ENCODE peak calls at places on chromosome 15, in eight cellular contexts. T is IMR-90, J is pancreas, H is thoracic aorta, C is fibroblast of pulmonary artery, Q is PC-3, X is fibroblast of mammary gland, F is uterus. I is an unnamed sample.

GRCh38 chr15:43939070-43939469 is 112.3 kb downstream of the WDR76 start:
- DNase-seq in H (no peak), J (no peak), T (peak; percentile 33), C (peak; percentile 53), F (no peak), Q (peak; percentile 75), X (peak; percentile 47), I (peak; percentile 50)

GRCh38 chr15:35427091-35427490 is 118.9 kb downstream of the DPH6 start:
- DNase-seq in H (no peak), T (peak; percentile 77), C (peak; percentile 85), J (no peak), F (no peak), X (peak; percentile 80), Q (peak; percentile 40), I (peak; percentile 94)

GRCh38 chr15:101138086-101138660 is 113.7 kb downstream of the CHSY1 start:
- DNase-seq in C (no peak), X (no peak), J (no peak), H (no peak), T (no peak), F (no peak), Q (no peak), I (no peak)

GRCh38 chr15:69991493-69991892 is 106.2 kb downstream of the TLE3 start:
- DNase-seq in F (no peak), X (no peak), H (no peak), C (no peak), Q (no peak), T (no peak), J (no peak), I (no peak)

GRCh38 chr15:35308802-35309201 is 223.7 kb upstream of the NANOGP8 start:
- DNase-seq in C (peak; percentile 91), F (peak; percentile 29), H (no peak), Q (peak; percentile 65), T (peak; percentile 98), X (peak; percentile 89), J (no peak), I (peak; percentile 99)

GRCh38 chr15:69590932-69591524 is 138.4 kb downstream of the RPLP1 start:
- DNase-seq in Q (no peak), X (no peak), F (no peak), C (no peak), T (no peak), H (no peak), J (no peak), I (no peak)

GRCh38 chr15:92391640-92392039 is 2.0 kb upstream of the ST8SIA2 start:
- DNase-seq in C (peak; percentile 5), H (no peak), F (no peak), J (no peak), T (peak; percentile 1), Q (peak; percentile 31), X (peak; percentile 32), I (peak; percentile 27)

GRCh38 chr15:42973114-42973513 is 52.5 kb upstream of the TTBK2 start:
- DNase-seq in X (no peak), H (no peak), C (no peak), T (no peak), F (no peak), J (no peak), Q (no peak), I (no peak)

DNA sequence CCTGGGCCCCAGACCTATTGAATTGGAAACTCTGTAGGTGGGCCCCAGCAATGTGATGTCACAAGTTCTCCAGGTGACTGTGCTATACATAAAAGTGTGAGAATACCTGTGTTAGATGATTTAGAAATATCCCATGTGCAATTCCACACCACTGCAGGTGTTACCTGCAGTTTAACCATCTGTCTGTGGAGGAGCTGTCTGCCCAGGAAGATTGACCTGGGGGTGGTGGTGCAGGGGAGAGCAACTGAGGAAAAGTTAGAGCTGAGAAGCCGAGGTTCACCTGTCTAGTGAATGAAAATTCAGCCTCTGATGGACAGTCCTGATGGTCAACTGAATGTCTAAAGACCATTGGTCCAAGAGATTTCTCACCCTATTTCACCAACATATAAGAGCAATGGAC is 132.2 kb upstream of the SLC24A5 start:
- DNase-seq in H (no peak), T (no peak), X (no peak), F (no peak), C (no peak), J (no peak), Q (no peak), I (no peak)
- TF ChIP-seq CTCF in H (no peak), T (no peak), X (no peak), F (no peak), C (no peak), J (no peak), Q (no peak), I (no peak)

GRCh38 chr15:45645026-45645980 is 10.5 kb downstream of the SQOR start:
- DNase-seq in H (no peak), F (no peak), C (peak; percentile 95), X (peak; percentile 85), T (peak; percentile 86), Q (peak; percentile 86), J (no peak), I (peak; percentile 61)
- H3K4me3 ChIP-seq in H (no peak overlapping the region), F (no peak overlapping the region), C (no peak overlapping the region), X (no peak overlapping the region), T (no peak overlapping the region), Q (no peak overlapping the region), J (no peak overlapping the region), I (no peak overlapping the region)

GRCh38 chr15:74319596-74320357 is 47.7 kb downstream of the CYP11A1 start:
- DNase-seq in H (no peak), F (no peak), X (no peak), Q (no peak), C (peak; percentile 10), T (no peak), J (no peak), I (no peak)

GRCh38 chr15:74319138-74319460 is 48.3 kb downstream of the CYP11A1 start:
- DNase-seq in C (no peak), H (no peak), J (no peak), F (no peak), Q (no peak), T (no peak), X (no peak), I (no peak)

GRCh38 chr15:74322558-74323180 is 44.8 kb downstream of the CYP11A1 start:
- DNase-seq in J (peak; percentile 62), F (peak; percentile 71), X (peak; percentile 57), T (peak; percentile 58), H (no peak), Q (peak; percentile 72), C (peak; percentile 72), I (peak; percentile 77)

GRCh38 chr15:74318376-74319137 is 48.9 kb downstream of the CYP11A1 start:
- DNase-seq in Q (no peak), J (no peak), H (no peak), T (no peak), C (peak; percentile 40), F (peak; percentile 36), X (no peak), I (peak; percentile 20)

DNA sequence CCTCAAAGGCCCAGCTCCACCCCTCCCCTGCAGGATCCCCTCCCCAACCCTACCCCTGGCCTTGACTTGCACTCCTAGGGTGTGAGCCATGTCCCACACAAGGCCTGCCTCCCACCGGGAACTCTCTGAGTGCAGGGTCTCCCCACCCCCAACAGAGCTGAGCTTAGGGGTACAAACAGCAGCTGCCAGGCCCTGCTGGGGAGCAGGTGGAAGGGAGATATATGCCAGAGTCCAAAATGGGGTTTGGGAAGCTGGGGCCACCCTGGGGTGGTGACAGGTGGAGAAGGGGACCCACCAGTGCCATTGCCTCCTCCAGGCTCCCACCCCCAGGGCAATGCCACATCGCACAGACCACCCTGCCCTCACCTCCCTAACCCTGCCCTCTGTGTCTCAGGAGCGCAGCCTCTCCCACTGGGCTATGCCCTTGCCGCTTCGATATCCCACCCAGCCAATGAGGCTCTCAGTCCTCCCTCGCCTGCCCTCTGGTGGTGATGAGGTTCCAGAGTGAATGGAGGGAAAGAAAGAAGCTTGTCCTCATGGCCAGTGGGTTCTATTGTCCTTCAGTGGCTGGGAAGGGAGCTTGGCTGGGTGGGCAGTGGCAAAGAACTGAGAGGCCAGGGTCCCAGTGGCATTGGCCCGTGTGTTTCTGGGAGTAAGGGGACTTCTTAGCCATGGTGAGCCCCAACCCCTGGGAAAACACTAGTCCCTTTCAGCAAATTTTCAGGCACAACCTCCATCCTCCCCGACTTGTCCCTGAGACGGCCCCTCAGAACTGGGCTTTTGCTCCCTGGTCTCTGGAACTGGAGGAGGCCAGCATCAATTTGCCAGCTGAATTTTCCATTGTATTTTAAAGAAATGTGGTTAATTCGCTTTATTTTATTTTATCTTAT is 46.8 kb downstream of the CYP11A1 start:
- DNase-seq in C (peak; percentile 58), H (no peak), T (peak; percentile 23), X (peak; percentile 55), J (peak; percentile 20), F (peak; percentile 72), Q (peak; percentile 67), I (peak; percentile 67)
- TF ChIP-seq CTCF in C (peak; percentile 81), H (peak; percentile 46), T (peak; percentile 69), X (peak; percentile 88), J (no peak), F (peak; percentile 56), Q (peak; percentile 73), I (peak; percentile 90)

DNA sequence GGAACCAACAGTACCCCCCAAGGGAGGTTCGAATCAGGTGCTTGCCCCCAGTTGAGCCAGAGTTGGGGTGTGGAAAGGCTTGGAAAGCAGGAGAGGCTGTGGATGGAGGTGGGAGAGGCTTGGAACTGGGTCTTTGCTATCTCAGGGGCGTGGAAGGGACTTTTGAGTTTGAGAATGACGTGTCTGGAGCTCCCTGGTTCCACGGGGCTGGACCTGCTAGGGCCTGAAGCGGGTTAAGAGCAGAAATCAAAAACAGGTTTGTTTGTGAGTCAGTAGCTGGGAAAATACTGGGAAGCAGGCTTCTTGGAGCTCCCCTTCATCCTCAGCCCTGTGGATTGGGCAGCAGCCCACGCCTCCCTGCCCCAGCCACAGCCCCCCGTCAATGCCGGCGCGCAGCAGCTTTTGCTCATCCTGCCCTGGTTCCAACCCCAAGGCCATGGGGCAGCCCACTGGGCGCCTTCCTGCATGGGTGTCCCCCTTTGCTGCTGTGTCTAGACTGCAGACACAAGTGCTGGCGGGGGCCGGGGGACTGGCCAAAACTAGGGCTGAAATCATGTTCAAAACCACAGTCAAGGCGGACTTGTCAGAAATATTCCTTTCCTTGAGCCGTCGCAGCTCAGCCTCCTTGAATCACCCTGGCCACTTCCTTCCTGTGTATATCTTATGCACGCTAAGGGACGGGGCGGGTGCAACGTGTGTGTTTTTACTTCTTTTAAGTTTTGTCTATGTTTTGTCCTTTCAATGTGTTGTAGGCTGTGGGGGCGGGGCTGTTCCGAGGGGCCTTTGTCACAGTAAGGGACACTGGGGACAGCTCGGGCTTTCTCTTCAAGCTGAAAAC is 108.0 kb downstream of the KLF13 start:
- DNase-seq in H (no peak), X (peak; percentile 91), F (no peak), Q (peak; percentile 56), C (peak; percentile 92), T (peak; percentile 93), J (no peak), I (peak; percentile 80)
- H3K4me3 ChIP-seq in H (peak overlapping the region; percentile 49), X (peak overlapping the region; percentile 24), F (no peak overlapping the region), Q (peak overlapping the region; percentile 21), C (peak overlapping the region; percentile 36), T (no peak overlapping the region), J (no peak overlapping the region), I (peak overlapping the region; percentile 17)

GRCh38 chr15:56428821-56429458 is 36.0 kb downstream of the MNS1 start:
- DNase-seq in T (peak; percentile 39), C (peak; percentile 67), J (no peak), F (no peak), H (no peak), Q (peak; percentile 53), X (peak; percentile 51), I (peak; percentile 61)
- TF ChIP-seq CTCF in T (peak; percentile 64), C (peak; percentile 51), J (no peak), F (peak; percentile 25), H (peak; percentile 21), Q (peak; percentile 66), X (peak; percentile 58), I (peak; percentile 54)

DNA sequence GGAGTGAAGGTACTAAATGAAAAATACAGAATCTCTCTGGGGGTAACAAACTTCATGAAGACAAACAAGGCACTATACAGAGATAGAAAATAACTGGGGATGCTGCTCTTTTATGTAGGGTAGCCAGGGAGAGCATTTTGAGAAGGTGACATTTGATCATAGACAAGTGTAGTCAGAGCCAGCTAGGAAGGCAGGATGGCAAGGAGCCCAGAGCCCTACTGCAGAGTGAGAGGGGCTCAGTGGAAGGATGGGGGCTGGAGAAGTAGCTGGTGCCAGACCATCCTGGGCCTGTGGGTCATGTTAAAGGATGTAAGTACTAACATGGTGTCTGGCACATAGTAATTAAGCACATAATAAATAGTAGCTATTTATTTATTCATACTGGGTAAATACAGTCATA is 133.6 kb downstream of the MEIS2 start:
- DNase-seq in X (no peak), T (no peak), F (peak; percentile 17), J (no peak), C (no peak), Q (no peak), H (no peak), I (no peak)
- H3K4me3 ChIP-seq in X (no peak overlapping the region), T (no peak overlapping the region), F (no peak overlapping the region), J (no peak overlapping the region), C (no peak overlapping the region), Q (no peak overlapping the region), H (no peak overlapping the region), I (no peak overlapping the region)

I was measured in choroid plexus epithelial cell.